ENCODE peak calls at places on chromosomes 4 and X, in seven cellular contexts. U is CD8-positive, alpha-beta T cell; F is aorta; T is stomach; Z is brain microvascular endothelial cell; M is tibial nerve; I is cardiac muscle cell. Y is an unnamed sample.

GRCh38 chrX:75544760-75545159 is 21.9 kb upstream of the ZDHHC15 start:
- DNase-seq in T (no peak), F (no peak), I (no peak), Z (no peak), M (no peak), U (no peak), Y (no peak)

GRCh38 chr4:140300271-140300970 is 73.0 kb upstream of the SCOC start:
- DNase-seq in U (no peak), T (no peak), M (no peak), I (no peak), F (no peak), Z (peak; percentile 22), Y (no peak)

GRCh38 chr4:39446842-39447573 is 11.7 kb downstream of the RPL9 start:
- DNase-seq in U (peak; percentile 57), I (peak; percentile 31), Z (peak; percentile 57), M (no peak), F (peak; percentile 84), T (peak; percentile 78), Y (peak; percentile 53)

GRCh38 chr4:95610170-95610569 is 61.4 kb upstream of the UNC5C start:
- DNase-seq in T (no peak), F (no peak), M (no peak), U (no peak), I (no peak), Z (no peak), Y (no peak)

GRCh38 chr4:6548201-6548881 is 26.6 kb upstream of the MAN2B2 start:
- DNase-seq in I (peak; percentile 62), M (no peak), T (no peak), U (no peak), F (no peak), Z (peak; percentile 25), Y (no peak)

GRCh38 chrX:3788494-3789233 is 75.2 kb upstream of the PRKX start:
- DNase-seq in M (no peak), U (peak; percentile 29), F (no peak), I (no peak), T (no peak), Z (no peak), Y (peak; percentile 11)

GRCh38 chr4:104494822-104495559 is at the start of gene CXXC4:
- DNase-seq in T (peak; percentile 45), M (peak; percentile 39), Z (peak; percentile 5), F (peak; percentile 82), U (peak; percentile 19), I (peak; percentile 94), Y (no peak)

GRCh38 chrX:106912864-106913263 is 7.3 kb upstream of the CLDN2 start:
- DNase-seq in M (no peak), F (no peak), T (no peak), I (no peak), Z (no peak), U (no peak), Y (no peak)

GRCh38 chr4:2068566-2068965 is 9.4 kb downstream of the NAT8L start:
- DNase-seq in Z (no peak), F (peak; percentile 57), T (no peak), U (no peak), I (no peak), M (no peak), Y (no peak)

GRCh38 chr4:46839128-46839527 is 69.9 kb downstream of the COX7B2 start:
- DNase-seq in U (no peak), M (no peak), F (no peak), T (no peak), I (peak; percentile 24), Z (no peak), Y (no peak)

GRCh38 chrX:46125139-46125538 is 420.1 kb downstream of the ZNF674 start:
- DNase-seq in F (no peak), T (no peak), M (no peak), U (no peak), Z (no peak), I (no peak), Y (no peak)

GRCh38 chr4:29326004-29326403 is 1394.2 kb upstream of the PCDH7 start:
- DNase-seq in I (no peak), T (no peak), Z (no peak), F (no peak), M (no peak), U (no peak), Y (no peak)

GRCh38 chr4:81030617-81031388 is at the start of gene BMP3:
- DNase-seq in I (peak; percentile 50), F (peak; percentile 72), T (no peak), Z (no peak), U (no peak), M (peak; percentile 22), Y (no peak)

GRCh38 chr4:4477391-4477790 is 64.5 kb downstream of the STX18 start:
- DNase-seq in M (no peak), I (no peak), Z (no peak), T (no peak), U (no peak), F (no peak), Y (no peak)

GRCh38 chrX:10634681-10635161 is 14.3 kb upstream of the MID1 start:
- DNase-seq in M (no peak), F (no peak), I (no peak), T (no peak), U (no peak), Z (peak; percentile 91), Y (no peak)

GRCh38 chr4:81040175-81040659 is 9.7 kb downstream of the BMP3 start:
- DNase-seq in F (no peak), Z (peak; percentile 24), I (peak; percentile 40), M (no peak), U (no peak), T (no peak), Y (no peak)

DNA sequence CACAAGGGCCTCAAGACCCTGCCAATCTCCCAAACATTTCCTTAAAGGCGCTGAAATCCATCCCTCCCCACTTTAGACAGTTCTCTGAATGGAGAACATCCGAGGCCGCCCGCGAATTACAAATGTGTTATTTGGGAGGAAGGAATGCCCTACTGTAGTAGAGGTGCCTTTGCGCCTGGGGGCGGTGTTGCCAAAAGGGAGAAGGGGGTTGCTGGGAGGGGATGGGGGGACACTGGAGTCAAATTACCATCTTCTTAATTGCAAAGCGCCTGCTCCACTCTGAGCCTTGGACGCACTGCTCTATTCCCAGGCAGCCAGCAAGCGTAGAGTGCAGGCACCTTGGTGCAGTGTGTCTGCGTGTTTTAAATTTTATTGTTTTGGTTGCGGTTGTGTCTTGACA is 2.7 kb downstream of the TMEM255A start:
- DNase-seq in U (no peak), T (no peak), I (peak; percentile 71), Z (no peak), F (no peak), M (no peak), Y (no peak)
- H3K27me3 ChIP-seq in U (no peaks in the 10 kb centered on the region), T (peaks cover 59% of the 10 kb centered on the region), I (peaks cover 24% of the 10 kb centered on the region), Z (no peaks in the 10 kb centered on the region), F (no peaks in the 10 kb centered on the region), M (no peaks in the 10 kb centered on the region), Y (peaks cover 24% of the 10 kb centered on the region)

DNA sequence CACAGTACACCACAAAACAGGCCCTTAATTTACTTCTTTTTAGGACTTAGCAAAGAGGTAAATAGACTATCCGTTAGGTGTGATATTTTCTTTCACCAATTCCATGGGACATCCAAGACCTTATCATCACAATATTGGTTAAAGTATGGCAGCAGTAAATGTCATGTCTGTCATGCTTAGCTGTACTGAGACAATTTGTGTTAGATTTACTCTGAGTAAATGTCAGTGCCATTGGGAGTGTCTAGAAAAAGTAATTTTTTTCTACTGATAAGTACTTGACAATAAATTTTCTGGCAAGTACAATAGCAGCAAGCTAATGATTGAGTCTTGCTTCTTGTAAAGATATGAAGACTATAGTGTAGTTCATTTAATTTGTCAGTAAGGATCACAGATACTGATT is 756.1 kb downstream of the FAM133A start:
- DNase-seq in M (no peak), U (no peak), I (no peak), T (no peak), Z (no peak), F (no peak), Y (no peak)
- H3K27me3 ChIP-seq in M (no peaks in the 10 kb centered on the region), U (no peaks in the 10 kb centered on the region), I (no peaks in the 10 kb centered on the region), T (no peaks in the 10 kb centered on the region), Z (no peaks in the 10 kb centered on the region), F (no peaks in the 10 kb centered on the region), Y (no peaks in the 10 kb centered on the region)

GRCh38 chr4:112702892-112703291 is 65.9 kb downstream of the LARP7 start:
- DNase-seq in M (no peak), U (no peak), I (no peak), Z (no peak), T (no peak), F (no peak), Y (no peak)
- H3K27me3 ChIP-seq in M (no peaks in the 10 kb centered on the region), U (no peaks in the 10 kb centered on the region), I (peaks cover 4% of the 10 kb centered on the region), Z (peaks cover 23% of the 10 kb centered on the region), T (peaks cover 30% of the 10 kb centered on the region), F (no peaks in the 10 kb centered on the region), Y (peaks cover 45% of the 10 kb centered on the region)

GRCh38 chrX:119986203-119986602 is 42.7 kb upstream of the NKAP start:
- DNase-seq in M (no peak), Z (no peak), U (no peak), I (no peak), T (no peak), F (no peak), Y (no peak)
- H3K27me3 ChIP-seq in M (no peaks in the 10 kb centered on the region), Z (peaks cover 5% of the 10 kb centered on the region), U (peaks cover 9% of the 10 kb centered on the region), I (peaks cover 80% of the 10 kb centered on the region), T (peaks cover 16% of the 10 kb centered on the region), F (no peaks in the 10 kb centered on the region), Y (peaks cover 25% of the 10 kb centered on the region)

GRCh38 chr4:153771058-153771457 is 11.2 kb upstream of the RNF175 start:
- DNase-seq in Z (no peak), U (no peak), M (no peak), T (no peak), I (no peak), F (no peak), Y (no peak)
- H3K27me3 ChIP-seq in Z (no peaks in the 10 kb centered on the region), U (no peaks in the 10 kb centered on the region), M (no peaks in the 10 kb centered on the region), T (no peaks in the 10 kb centered on the region), I (no peaks in the 10 kb centered on the region), F (no peaks in the 10 kb centered on the region), Y (peaks cover 5% of the 10 kb centered on the region)

DNA sequence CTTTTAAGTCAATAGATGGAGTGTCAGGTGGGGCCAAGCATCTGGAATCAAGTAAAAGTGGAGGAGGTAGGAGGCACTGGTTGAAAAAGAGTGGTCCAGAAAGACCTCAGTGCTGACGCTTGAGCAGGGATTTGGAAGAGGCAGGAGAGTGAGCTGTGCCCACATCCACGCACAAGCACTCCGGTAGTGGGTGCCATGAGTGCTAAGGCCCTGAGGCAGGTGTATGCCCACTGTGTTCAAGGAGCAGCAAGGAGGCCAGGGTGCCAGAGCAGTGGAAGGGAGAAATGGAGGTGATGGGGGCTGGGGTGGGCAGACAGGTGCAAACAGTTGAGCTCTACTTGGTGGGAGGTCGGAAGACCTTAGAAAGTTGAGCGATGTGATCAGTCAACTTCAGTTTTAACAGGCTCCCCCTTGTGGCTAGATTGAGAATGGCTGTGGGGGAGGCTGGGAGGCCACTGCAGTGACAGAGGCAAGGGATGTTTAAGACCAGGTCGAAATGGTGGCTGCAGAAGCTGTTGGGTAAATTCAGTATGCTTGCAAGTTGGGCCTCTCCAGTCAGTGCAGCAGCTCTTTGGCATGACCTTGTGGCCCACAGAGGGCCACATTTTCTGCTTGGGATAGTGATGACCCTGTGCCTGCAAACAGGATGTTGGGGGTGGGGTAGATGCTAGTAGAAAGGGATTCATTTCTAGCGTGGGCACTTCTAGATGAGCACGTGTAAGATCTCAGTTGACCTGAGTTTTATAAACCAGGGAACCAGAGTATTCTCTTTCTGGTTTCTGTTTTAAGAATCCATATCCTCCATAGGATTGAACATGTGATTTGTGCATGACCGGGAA is 12.7 kb downstream of the TKTL1 start:
- DNase-seq in F (no peak), U (peak; percentile 86), Z (peak; percentile 41), T (peak; percentile 70), I (peak; percentile 49), M (peak; percentile 44), Y (peak; percentile 77)
- H3K27me3 ChIP-seq in F (no peaks in the 10 kb centered on the region), U (no peaks in the 10 kb centered on the region), Z (no peaks in the 10 kb centered on the region), T (peaks cover 19% of the 10 kb centered on the region), I (no peaks in the 10 kb centered on the region), M (no peaks in the 10 kb centered on the region), Y (no peaks in the 10 kb centered on the region)